ENCODE peak calls at places on chromosomes 11 and 22, in six cellular contexts. U is dorsolateral prefrontal cortex, D is A549, O is Calu3, Z is AG04450, I is stomach. K is an unnamed sample.

GRCh38 chr22:30015229-30015797 is 65.0 kb upstream of the HORMAD2 start:
- DNase-seq in D (no peak), Z (no peak), I (no peak), O (no peak), U (no peak), K (no peak)

GRCh38 chr11:134802116-134802515 is 390.1 kb upstream of the B3GAT1 start:
- DNase-seq in D (no peak), I (no peak), O (no peak), Z (no peak), U (no peak), K (no peak)

GRCh38 chr22:32720924-32721323 is 80.6 kb upstream of the TIMP3 start:
- DNase-seq in O (no peak), U (no peak), D (no peak), I (no peak), Z (no peak), K (no peak)

GRCh38 chr22:36397081-36397766 is 9.5 kb upstream of the MYH9 start:
- DNase-seq in Z (no peak), O (peak), I (no peak), D (peak), U (no peak), K (peak)

GRCh38 chr11:61946894-61947293 is 3.3 kb upstream of the BEST1 start:
- DNase-seq in D (no peak), O (no peak), I (no peak), U (no peak), Z (no peak), K (no peak)

GRCh38 chr11:134471341-134472187 is 59.5 kb upstream of the B3GAT1 start:
- DNase-seq in I (no peak), U (peak), O (no peak), D (no peak), Z (no peak), K (no peak)

GRCh38 chr22:46068908-46069481 is 81.3 kb upstream of the PPARA start:
- DNase-seq in O (peak), D (no peak), U (peak), I (peak), Z (no peak), K (no peak)

GRCh38 chr11:69874984-69875673 is 55.9 kb upstream of the FGF3 start:
- DNase-seq in Z (no peak), I (no peak), D (no peak), O (no peak), U (peak), K (no peak)

GRCh38 chr22:23762866-23763578 is at the start of gene C22orf15:
- DNase-seq in U (no peak), D (no peak), I (no peak), Z (no peak), O (no peak), K (no peak)

GRCh38 chr22:19843107-19843856 is 11.4 kb downstream of the GNB1L start:
- DNase-seq in Z (no peak), I (peak), O (no peak), U (no peak), D (no peak), K (no peak)

GRCh38 chr11:27379449-27379848 is 16.4 kb upstream of the CCDC34 start:
- DNase-seq in O (no peak), I (no peak), Z (no peak), U (no peak), D (no peak), K (no peak)

DNA sequence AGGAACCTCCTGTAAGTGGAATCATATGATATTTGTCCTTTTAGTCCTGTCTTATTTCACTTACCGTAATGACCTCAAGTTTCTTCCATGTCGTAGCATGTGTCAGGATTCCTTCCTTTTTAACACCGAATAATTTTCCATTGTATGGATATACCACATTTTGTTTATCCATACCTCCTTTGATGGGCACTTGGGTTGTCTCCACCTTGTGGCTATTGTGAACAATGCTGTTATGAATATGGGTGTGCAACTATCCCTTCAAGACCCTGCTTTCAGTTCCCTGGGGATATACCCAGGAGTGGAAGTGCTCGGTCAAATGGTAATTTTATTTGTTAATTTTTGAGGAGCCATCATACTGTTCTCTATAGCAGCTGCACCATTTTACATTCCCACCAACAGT is 244.9 kb upstream of the BLID start:
- DNase-seq in D (no peak), I (no peak), O (no peak), Z (no peak), U (no peak), K (no peak)
- TF ChIP-seq CTCF in D (no peak), I (no peak), O (no peak), Z (peak), U (no peak), K (no peak)

DNA sequence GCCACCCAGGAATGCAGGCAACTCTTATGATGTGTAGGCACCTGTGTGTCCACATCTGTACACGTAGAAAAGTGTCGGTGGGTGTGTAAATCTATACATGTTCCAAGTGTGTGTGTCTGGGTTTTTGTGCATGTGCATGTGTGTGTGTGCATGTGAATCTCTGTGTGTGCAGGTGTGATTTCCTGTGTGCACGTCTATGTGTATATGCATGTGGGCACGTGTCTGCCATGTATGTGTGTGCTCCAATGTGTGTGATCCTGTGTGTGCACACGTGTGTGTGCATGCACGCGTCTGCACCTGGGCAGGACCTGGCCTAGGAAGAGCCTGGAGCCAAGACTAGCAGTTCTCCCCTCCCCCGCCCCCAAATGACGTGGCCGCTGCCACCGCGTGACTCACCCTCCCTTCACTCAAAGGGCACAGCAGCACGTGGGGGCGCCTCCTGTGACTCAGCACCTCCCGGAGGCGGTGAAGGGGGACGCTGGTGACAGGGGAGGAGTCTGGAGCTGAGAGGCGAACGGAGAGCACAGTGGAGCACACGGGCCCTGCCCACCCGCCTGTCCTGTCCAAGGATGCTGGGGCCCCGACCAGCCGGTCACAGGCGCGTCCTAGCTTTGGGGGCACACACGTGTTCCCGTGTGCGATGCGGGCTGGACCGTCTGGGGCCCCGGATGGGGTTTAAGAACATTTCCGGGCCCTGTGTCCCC is 10.1 kb downstream of the PIM3 start:
- DNase-seq in O (peak), I (peak), D (peak), Z (peak), U (peak), K (peak)
- TF ChIP-seq CTCF in O (no peak), I (no peak), D (no peak), Z (no peak), U (no peak), K (no peak)

GRCh38 chr22:40855960-40856512 is 403 bp downstream of the ST13 start:
- DNase-seq in D (no peak), I (peak), O (peak), Z (no peak), U (no peak), K (peak)

GRCh38 chr22:40857309-40857851 is 432 bp downstream of the XPNPEP3 start:
- DNase-seq in I (no peak), O (no peak), D (no peak), U (no peak), Z (no peak), K (no peak)

GRCh38 chr22:40853961-40854360 is 2.5 kb downstream of the ST13 start:
- DNase-seq in O (no peak), U (no peak), I (no peak), Z (no peak), D (no peak), K (no peak)

GRCh38 chr22:40855104-40855959 is 1.1 kb downstream of the ST13 start:
- DNase-seq in I (no peak), O (no peak), U (no peak), D (no peak), Z (no peak), K (no peak)

DNA sequence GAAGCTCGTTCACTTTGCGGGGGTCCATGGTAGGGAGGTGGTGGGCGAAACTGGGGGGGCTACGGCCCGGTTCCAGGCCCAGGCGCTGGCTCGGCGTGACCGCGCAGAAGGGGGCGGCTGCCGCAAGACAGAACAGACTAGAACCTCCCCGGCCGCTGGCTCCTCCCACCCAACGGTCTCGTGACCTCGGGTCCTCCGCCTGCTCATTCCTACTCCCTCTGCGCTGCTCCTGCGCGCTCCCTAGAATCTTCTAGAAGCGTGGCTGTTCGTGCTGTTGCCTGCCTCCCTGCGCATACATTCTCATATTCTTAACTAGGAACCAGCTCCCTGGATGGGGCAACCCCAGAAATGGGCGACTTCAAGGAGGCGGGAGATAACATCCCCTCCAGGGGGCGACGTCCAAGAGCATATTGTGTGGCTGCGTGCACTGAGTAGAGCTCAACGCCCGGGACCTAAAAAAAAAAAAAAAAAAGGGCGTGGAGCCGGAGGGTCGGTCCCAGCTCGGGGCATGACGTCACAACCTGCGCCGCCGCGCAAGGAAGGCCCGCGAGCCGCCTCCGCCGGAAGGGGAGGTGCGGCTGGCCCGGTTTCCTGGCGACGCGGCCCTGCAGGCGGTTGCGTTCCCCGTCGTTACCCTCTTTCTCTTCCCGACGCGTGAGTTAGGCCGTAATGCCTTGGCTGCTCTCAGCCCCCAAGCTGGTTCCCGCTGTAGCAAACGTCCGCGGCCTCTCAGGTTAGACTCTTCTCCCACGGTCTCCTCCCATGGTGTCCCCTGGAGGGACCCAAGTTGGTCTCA is at the start of the genes ST13 and XPNPEP3:
- DNase-seq in I (peak), D (peak), Z (peak), U (peak), O (peak), K (peak)
- TF ChIP-seq CTCF in I (no peak), D (peak), Z (no peak), U (peak), O (no peak), K (no peak)

DNA sequence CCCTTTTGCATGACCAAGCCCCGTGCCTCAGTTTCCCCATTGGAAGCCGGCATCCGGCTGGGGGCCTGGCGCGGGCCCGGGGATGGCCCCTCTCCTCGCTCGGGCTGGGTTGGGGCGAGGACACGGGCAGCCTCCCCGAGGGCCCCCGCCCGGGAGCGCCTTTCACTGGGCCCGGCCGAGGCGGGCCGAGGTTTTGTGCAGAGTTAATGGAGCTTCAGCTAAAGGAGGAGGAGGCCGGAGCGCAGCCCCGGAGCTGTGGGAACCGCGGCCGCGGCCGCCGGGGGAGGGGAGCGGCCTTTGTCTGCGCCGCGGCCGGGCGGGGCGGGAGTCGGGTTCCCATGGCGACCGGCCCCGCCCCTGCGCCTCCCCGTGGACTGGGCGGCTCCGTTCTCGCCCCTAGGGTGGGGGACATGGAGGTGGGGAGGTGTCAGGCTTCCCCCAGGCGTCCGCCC is 1.4 kb upstream of the MAPK11 start:
- DNase-seq in Z (no peak), U (no peak), O (peak), I (peak), D (no peak), K (peak)
- TF ChIP-seq CTCF in Z (peak), U (peak), O (no peak), I (no peak), D (no peak), K (peak)

K was measured in RWPE1.